ENCODE peak calls at places on chromosomes 11 and 22, in eight cellular contexts. One of them, this sample, is unnamed.
A peak's percentile ranks its signal among the peaks of the same experiment; 100 is the strongest.

GRCh38 chr11:110093407-110094297 is 460 bp downstream of the ZC3H12C start:
- DNase-seq in mucosa of descending colon: peak; percentile 66
- DNase-seq in uterus: peak; percentile 67
- DNase-seq in psoas muscle: peak; percentile 79
- DNase-seq in GM12878: no peak
- DNase-seq in CD8-positive, alpha-beta memory T cell: no peak
- DNase-seq in DND-41: no peak
- DNase-seq in esophagus squamous epithelium: no peak
- DNase-seq in this sample: peak; percentile 92

GRCh38 chr11:132452616-132453015 is 1079.7 kb downstream of the OPCML start:
- DNase-seq in mucosa of descending colon: no peak
- DNase-seq in uterus: no peak
- DNase-seq in psoas muscle: no peak
- DNase-seq in GM12878: no peak
- DNase-seq in CD8-positive, alpha-beta memory T cell: no peak
- DNase-seq in DND-41: no peak
- DNase-seq in esophagus squamous epithelium: no peak
- DNase-seq in this sample: no peak

GRCh38 chr11:68141247-68142027 is 20.2 kb upstream of the CHKA start:
- DNase-seq in mucosa of descending colon: no peak
- DNase-seq in uterus: no peak
- DNase-seq in psoas muscle: no peak
- DNase-seq in GM12878: no peak
- DNase-seq in CD8-positive, alpha-beta memory T cell: no peak
- DNase-seq in DND-41: no peak
- DNase-seq in esophagus squamous epithelium: no peak
- DNase-seq in this sample: no peak

GRCh38 chr11:95711162-95711944 is 78.2 kb downstream of the FAM76B start:
- DNase-seq in mucosa of descending colon: no peak
- DNase-seq in uterus: no peak
- DNase-seq in psoas muscle: no peak
- DNase-seq in GM12878: peak; percentile 28
- DNase-seq in CD8-positive, alpha-beta memory T cell: no peak
- DNase-seq in DND-41: no peak
- DNase-seq in esophagus squamous epithelium: no peak
- DNase-seq in this sample: no peak

GRCh38 chr22:26568207-26568706 is 21.7 kb downstream of the TPST2 start:
- DNase-seq in mucosa of descending colon: no peak
- DNase-seq in uterus: no peak
- DNase-seq in psoas muscle: no peak
- DNase-seq in GM12878: no peak
- DNase-seq in CD8-positive, alpha-beta memory T cell: no peak
- DNase-seq in DND-41: no peak
- DNase-seq in esophagus squamous epithelium: no peak
- DNase-seq in this sample: no peak

GRCh38 chr11:84384637-84385227 is 1098.6 kb upstream of the CCDC90B start:
- DNase-seq in mucosa of descending colon: peak; percentile 66
- DNase-seq in uterus: no peak
- DNase-seq in psoas muscle: no peak
- DNase-seq in GM12878: no peak
- DNase-seq in CD8-positive, alpha-beta memory T cell: no peak
- DNase-seq in DND-41: peak; percentile 40
- DNase-seq in esophagus squamous epithelium: no peak
- DNase-seq in this sample: peak; percentile 22

GRCh38 chr11:130170345-130170744 is 10.8 kb downstream of the ST14 start:
- DNase-seq in mucosa of descending colon: no peak
- DNase-seq in uterus: no peak
- DNase-seq in psoas muscle: no peak
- DNase-seq in GM12878: no peak
- DNase-seq in CD8-positive, alpha-beta memory T cell: no peak
- DNase-seq in DND-41: no peak
- DNase-seq in esophagus squamous epithelium: no peak
- DNase-seq in this sample: no peak

GRCh38 chr11:8106679-8107078 is 25.7 kb downstream of the TUB start:
- DNase-seq in mucosa of descending colon: no peak
- DNase-seq in uterus: no peak
- DNase-seq in psoas muscle: no peak
- DNase-seq in GM12878: no peak
- DNase-seq in CD8-positive, alpha-beta memory T cell: no peak
- DNase-seq in DND-41: no peak
- DNase-seq in esophagus squamous epithelium: no peak
- DNase-seq in this sample: no peak

GRCh38 chr11:50088231-50088630 is 55.6 kb downstream of the OR4C45 start:
- DNase-seq in mucosa of descending colon: no peak
- DNase-seq in uterus: no peak
- DNase-seq in psoas muscle: no peak
- DNase-seq in GM12878: no peak
- DNase-seq in CD8-positive, alpha-beta memory T cell: no peak
- DNase-seq in DND-41: no peak
- DNase-seq in esophagus squamous epithelium: no peak
- DNase-seq in this sample: no peak

GRCh38 chr11:61752117-61752924 is at the start of gene MYRF:
- DNase-seq in mucosa of descending colon: peak; percentile 73
- DNase-seq in uterus: no peak
- DNase-seq in psoas muscle: peak; percentile 71
- DNase-seq in GM12878: no peak
- DNase-seq in CD8-positive, alpha-beta memory T cell: peak; percentile 57
- DNase-seq in DND-41: no peak
- DNase-seq in esophagus squamous epithelium: no peak
- DNase-seq in this sample: peak; percentile 47

GRCh38 chr11:104665631-104666030 is 232.6 kb downstream of the CASP12 start:
- DNase-seq in mucosa of descending colon: no peak
- DNase-seq in uterus: no peak
- DNase-seq in psoas muscle: no peak
- DNase-seq in GM12878: no peak
- DNase-seq in CD8-positive, alpha-beta memory T cell: no peak
- DNase-seq in DND-41: peak; percentile 17
- DNase-seq in esophagus squamous epithelium: no peak
- DNase-seq in this sample: no peak

GRCh38 chr11:35786918-35787557 is 124.5 kb downstream of the TRIM44 start:
- DNase-seq in mucosa of descending colon: no peak
- DNase-seq in uterus: no peak
- DNase-seq in psoas muscle: no peak
- DNase-seq in GM12878: no peak
- DNase-seq in CD8-positive, alpha-beta memory T cell: no peak
- DNase-seq in DND-41: no peak
- DNase-seq in esophagus squamous epithelium: no peak
- DNase-seq in this sample: peak; percentile 3

GRCh38 chr11:27234043-27234668 is 128.9 kb downstream of the CCDC34 start:
- DNase-seq in mucosa of descending colon: peak; percentile 58
- DNase-seq in uterus: peak; percentile 80
- DNase-seq in psoas muscle: peak; percentile 61
- DNase-seq in GM12878: peak; percentile 91
- DNase-seq in CD8-positive, alpha-beta memory T cell: no peak
- DNase-seq in DND-41: no peak
- DNase-seq in esophagus squamous epithelium: no peak
- DNase-seq in this sample: no peak

GRCh38 chr11:41414771-41415440 is 44.5 kb downstream of the LRRC4C start:
- DNase-seq in mucosa of descending colon: no peak
- DNase-seq in uterus: no peak
- DNase-seq in psoas muscle: no peak
- DNase-seq in GM12878: no peak
- DNase-seq in CD8-positive, alpha-beta memory T cell: no peak
- DNase-seq in DND-41: no peak
- DNase-seq in esophagus squamous epithelium: no peak
- DNase-seq in this sample: no peak

GRCh38 chr11:47056261-47056915 is 119.8 kb downstream of the CSTPP1 start:
- DNase-seq in mucosa of descending colon: no peak
- DNase-seq in uterus: no peak
- DNase-seq in psoas muscle: no peak
- DNase-seq in GM12878: no peak
- DNase-seq in CD8-positive, alpha-beta memory T cell: no peak
- DNase-seq in DND-41: no peak
- DNase-seq in esophagus squamous epithelium: no peak
- DNase-seq in this sample: no peak

GRCh38 chr22:19179472-19180048 is 1.0 kb upstream of the SLC25A1 start:
- DNase-seq in mucosa of descending colon: peak; percentile 82
- DNase-seq in uterus: peak; percentile 78
- DNase-seq in psoas muscle: peak; percentile 87
- DNase-seq in GM12878: peak; percentile 28
- DNase-seq in CD8-positive, alpha-beta memory T cell: peak; percentile 29
- DNase-seq in DND-41: peak; percentile 37
- DNase-seq in esophagus squamous epithelium: no peak
- DNase-seq in this sample: peak; percentile 86

GRCh38 chr22:25766418-25766817 is 24.4 kb downstream of the MYO18B start:
- DNase-seq in mucosa of descending colon: no peak
- DNase-seq in uterus: no peak
- DNase-seq in psoas muscle: no peak
- DNase-seq in GM12878: no peak
- DNase-seq in CD8-positive, alpha-beta memory T cell: no peak
- DNase-seq in DND-41: no peak
- DNase-seq in esophagus squamous epithelium: no peak
- DNase-seq in this sample: no peak

GRCh38 chr22:27150530-27150909 is 493.1 kb downstream of the MIAT start:
- DNase-seq in mucosa of descending colon: no peak
- DNase-seq in uterus: no peak
- DNase-seq in psoas muscle: no peak
- DNase-seq in GM12878: no peak
- DNase-seq in CD8-positive, alpha-beta memory T cell: no peak
- DNase-seq in DND-41: no peak
- DNase-seq in esophagus squamous epithelium: no peak
- DNase-seq in this sample: no peak

GRCh38 chr11:85889676-85890579 is 34.7 kb downstream of the CCDC83 start:
- DNase-seq in mucosa of descending colon: no peak
- DNase-seq in uterus: peak; percentile 15
- DNase-seq in psoas muscle: no peak
- DNase-seq in GM12878: no peak
- DNase-seq in CD8-positive, alpha-beta memory T cell: no peak
- DNase-seq in DND-41: no peak
- DNase-seq in esophagus squamous epithelium: no peak
- DNase-seq in this sample: no peak

GRCh38 chr11:89495951-89496350 is 4.8 kb upstream of the NOX4 start:
- DNase-seq in mucosa of descending colon: no peak
- DNase-seq in uterus: peak; percentile 38
- DNase-seq in psoas muscle: peak; percentile 57
- DNase-seq in GM12878: no peak
- DNase-seq in CD8-positive, alpha-beta memory T cell: no peak
- DNase-seq in DND-41: no peak
- DNase-seq in esophagus squamous epithelium: no peak
- DNase-seq in this sample: no peak

GRCh38 chr11:33830903-33831648 is 56.8 kb upstream of the FBXO3 start:
- DNase-seq in mucosa of descending colon: no peak
- DNase-seq in uterus: no peak
- DNase-seq in psoas muscle: no peak
- DNase-seq in GM12878: no peak
- DNase-seq in CD8-positive, alpha-beta memory T cell: no peak
- DNase-seq in DND-41: no peak
- DNase-seq in esophagus squamous epithelium: no peak
- DNase-seq in this sample: no peak
- H3K4me3 ChIP-seq in mucosa of descending colon: no peak overlapping the region
- H3K4me3 ChIP-seq in uterus: no peak overlapping the region
- H3K4me3 ChIP-seq in psoas muscle: no peak overlapping the region
- H3K4me3 ChIP-seq in GM12878: no peak overlapping the region
- H3K4me3 ChIP-seq in CD8-positive, alpha-beta memory T cell: no peak overlapping the region
- H3K4me3 ChIP-seq in DND-41: no peak overlapping the region
- H3K4me3 ChIP-seq in esophagus squamous epithelium: no peak overlapping the region
- H3K4me3 ChIP-seq in this sample: no peak overlapping the region

DNA sequence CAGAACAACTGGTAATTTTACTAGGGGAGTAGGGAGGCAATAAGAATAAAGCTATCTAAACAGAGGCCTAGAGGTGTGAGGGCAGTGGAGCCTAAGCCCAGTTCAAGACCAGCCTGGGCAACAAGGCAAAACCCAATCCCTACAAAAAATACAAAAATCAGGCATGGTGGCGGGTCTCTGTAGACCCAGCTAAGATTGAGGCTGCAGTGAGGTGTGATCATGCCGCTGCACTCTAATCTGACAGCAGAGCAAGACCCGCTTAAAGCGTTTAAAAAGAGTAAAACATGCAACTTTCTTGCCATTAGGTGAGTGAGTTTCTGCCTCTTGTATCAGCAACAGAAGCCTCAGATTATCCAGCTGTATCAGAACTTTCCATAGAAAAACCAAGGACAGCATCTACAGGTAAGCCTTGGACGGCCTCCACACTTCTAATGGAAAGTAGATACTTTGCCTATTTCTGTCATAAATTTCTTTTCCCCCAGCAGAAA is 12.1 kb downstream of the TAF1D start:
- DNase-seq in mucosa of descending colon: no peak
- DNase-seq in uterus: no peak
- DNase-seq in psoas muscle: no peak
- DNase-seq in GM12878: no peak
- DNase-seq in CD8-positive, alpha-beta memory T cell: no peak
- DNase-seq in DND-41: no peak
- DNase-seq in esophagus squamous epithelium: no peak
- DNase-seq in this sample: no peak
- H3K36me3 ChIP-seq in mucosa of descending colon: peaks cover 12% of the 10 kb centered on the region
- H3K36me3 ChIP-seq in uterus: no peaks in the 10 kb centered on the region
- H3K36me3 ChIP-seq in psoas muscle: peaks cover 99% of the 10 kb centered on the region
- H3K36me3 ChIP-seq in GM12878: peaks cover 40% of the 10 kb centered on the region
- H3K36me3 ChIP-seq in CD8-positive, alpha-beta memory T cell: peaks cover 41% of the 10 kb centered on the region
- H3K36me3 ChIP-seq in DND-41: peaks cover 98% of the 10 kb centered on the region
- H3K36me3 ChIP-seq in esophagus squamous epithelium: peaks cover 49% of the 10 kb centered on the region
- H3K36me3 ChIP-seq in this sample: peaks cover 98% of the 10 kb centered on the region

GRCh38 chr11:66291303-66291705 is 390 bp upstream of the TMEM151A start:
- DNase-seq in mucosa of descending colon: no peak
- DNase-seq in uterus: no peak
- DNase-seq in psoas muscle: no peak
- DNase-seq in GM12878: no peak
- DNase-seq in CD8-positive, alpha-beta memory T cell: no peak
- DNase-seq in DND-41: no peak
- DNase-seq in esophagus squamous epithelium: no peak
- DNase-seq in this sample: no peak
- H3K4me3 ChIP-seq in mucosa of descending colon: no peak overlapping the region
- H3K4me3 ChIP-seq in uterus: no peak overlapping the region
- H3K4me3 ChIP-seq in psoas muscle: peak overlapping the region; percentile 65
- H3K4me3 ChIP-seq in GM12878: no peak overlapping the region
- H3K4me3 ChIP-seq in CD8-positive, alpha-beta memory T cell: no peak overlapping the region
- H3K4me3 ChIP-seq in DND-41: no peak overlapping the region
- H3K4me3 ChIP-seq in esophagus squamous epithelium: no peak overlapping the region
- H3K4me3 ChIP-seq in this sample: peak overlapping the region; percentile 54

GRCh38 chr11:123082977-123083376 is 21.0 kb upstream of the HSPA8 start:
- DNase-seq in mucosa of descending colon: no peak
- DNase-seq in uterus: no peak
- DNase-seq in psoas muscle: no peak
- DNase-seq in GM12878: no peak
- DNase-seq in CD8-positive, alpha-beta memory T cell: no peak
- DNase-seq in DND-41: no peak
- DNase-seq in esophagus squamous epithelium: no peak
- DNase-seq in this sample: no peak

GRCh38 chr11:123083623-123084029 is 21.7 kb upstream of the HSPA8 start:
- DNase-seq in mucosa of descending colon: peak; percentile 93
- DNase-seq in uterus: peak; percentile 85
- DNase-seq in psoas muscle: peak; percentile 83
- DNase-seq in GM12878: no peak
- DNase-seq in CD8-positive, alpha-beta memory T cell: peak; percentile 53
- DNase-seq in DND-41: peak; percentile 46
- DNase-seq in esophagus squamous epithelium: no peak
- DNase-seq in this sample: no peak

GRCh38 chr11:123084454-123084853 is 22.5 kb upstream of the HSPA8 start:
- DNase-seq in mucosa of descending colon: no peak
- DNase-seq in uterus: no peak
- DNase-seq in psoas muscle: no peak
- DNase-seq in GM12878: no peak
- DNase-seq in CD8-positive, alpha-beta memory T cell: no peak
- DNase-seq in DND-41: no peak
- DNase-seq in esophagus squamous epithelium: no peak
- DNase-seq in this sample: no peak

GRCh38 chr11:123076484-123076883 is 14.5 kb upstream of the HSPA8 start:
- DNase-seq in mucosa of descending colon: no peak
- DNase-seq in uterus: no peak
- DNase-seq in psoas muscle: no peak
- DNase-seq in GM12878: no peak
- DNase-seq in CD8-positive, alpha-beta memory T cell: no peak
- DNase-seq in DND-41: no peak
- DNase-seq in esophagus squamous epithelium: no peak
- DNase-seq in this sample: no peak

GRCh38 chr11:123080023-123080422 is 18.1 kb upstream of the HSPA8 start:
- DNase-seq in mucosa of descending colon: no peak
- DNase-seq in uterus: no peak
- DNase-seq in psoas muscle: no peak
- DNase-seq in GM12878: no peak
- DNase-seq in CD8-positive, alpha-beta memory T cell: no peak
- DNase-seq in DND-41: no peak
- DNase-seq in esophagus squamous epithelium: no peak
- DNase-seq in this sample: no peak
- H3K36me3 ChIP-seq in mucosa of descending colon: no peaks in the 10 kb centered on the region
- H3K36me3 ChIP-seq in uterus: no peaks in the 10 kb centered on the region
- H3K36me3 ChIP-seq in psoas muscle: no peaks in the 10 kb centered on the region
- H3K36me3 ChIP-seq in GM12878: no peaks in the 10 kb centered on the region
- H3K36me3 ChIP-seq in CD8-positive, alpha-beta memory T cell: no peaks in the 10 kb centered on the region
- H3K36me3 ChIP-seq in DND-41: no peaks in the 10 kb centered on the region
- H3K36me3 ChIP-seq in esophagus squamous epithelium: no peaks in the 10 kb centered on the region
- H3K36me3 ChIP-seq in this sample: no peaks in the 10 kb centered on the region

This sample was measured in upper lobe of left lung.